ENCODE peak calls at places on chromosomes 12 and 14, in five cellular contexts. O is HCT116, U is GM12878, D is K562, W is HepG2. R is an unnamed sample.

GRCh38 chr12:91910871-91911388 is 234.7 kb downstream of the BTG1 start:
- DNase-seq in O (no peak), U (no peak), D (no peak), W (no peak), R (no peak)

GRCh38 chr12:109760031-109760929 is 46.7 kb downstream of the FAM222A start:
- DNase-seq in O (no peak), U (no peak), D (no peak), W (peak), R (peak)

GRCh38 chr12:48189331-48190125 is 6.1 kb downstream of the CCDC184 start:
- DNase-seq in O (peak), U (peak), D (peak), W (peak), R (peak)

GRCh38 chr14:74501135-74501614 is 7.6 kb downstream of the ISCA2 start:
- DNase-seq in O (no peak), U (no peak), D (peak), W (peak), R (peak)

GRCh38 chr14:94391284-94391914 is 3.0 kb upstream of the SERPINA1 start:
- DNase-seq in O (no peak), U (no peak), D (no peak), W (no peak), R (no peak)

GRCh38 chr14:91202234-91202974 is 42.1 kb downstream of the GPR68 start:
- DNase-seq in O (no peak), U (no peak), D (peak), W (no peak), R (no peak)

GRCh38 chr14:92093320-92093719 is 13.1 kb downstream of the ATXN3 start:
- DNase-seq in O (no peak), U (no peak), D (no peak), W (no peak), R (no peak)

GRCh38 chr14:51897791-51898190 is 37.4 kb downstream of the GNG2 start:
- DNase-seq in O (no peak), U (no peak), D (no peak), W (no peak), R (no peak)

GRCh38 chr14:23660290-23661226 is 24.4 kb downstream of the DHRS2 start:
- DNase-seq in O (no peak), U (no peak), D (no peak), W (no peak), R (no peak)

GRCh38 chr12:61385771-61386170 is 874.4 kb upstream of the USP15 start:
- DNase-seq in O (no peak), U (no peak), D (no peak), W (no peak), R (no peak)

GRCh38 chr14:68544150-68544892 is 248.5 kb downstream of the ZFP36L1 start:
- DNase-seq in O (no peak), U (no peak), D (peak), W (no peak), R (no peak)

GRCh38 chr14:42130809-42131208 is 524.1 kb downstream of the LRFN5 start:
- DNase-seq in O (no peak), U (no peak), D (no peak), W (no peak), R (no peak)

GRCh38 chr14:50944647-50945413 is 547 bp upstream of the PYGL start:
- DNase-seq in O (peak), U (no peak), D (no peak), W (peak), R (no peak)

GRCh38 chr12:104143002-104143401 is 5.0 kb upstream of the NFYB start:
- DNase-seq in O (no peak), U (no peak), D (no peak), W (no peak), R (no peak)

GRCh38 chr12:24808651-24809050 is 140.2 kb downstream of the BCAT1 start:
- DNase-seq in O (no peak), U (no peak), D (no peak), W (no peak), R (no peak)

GRCh38 chr12:70831538-70831937 is 89.0 kb downstream of the PTPRR start:
- DNase-seq in O (peak), U (no peak), D (no peak), W (no peak), R (no peak)

GRCh38 chr12:52496054-52496453 is 3.0 kb upstream of the KRT6A start:
- DNase-seq in O (no peak), U (no peak), D (no peak), W (no peak), R (no peak)

GRCh38 chr12:105378821-105379400 is 48.4 kb downstream of the C12orf75 start:
- DNase-seq in O (no peak), U (no peak), D (no peak), W (peak), R (no peak)

GRCh38 chr12:102879144-102879763 is 37.8 kb downstream of the PAH start:
- DNase-seq in O (peak), U (peak), D (peak), W (no peak), R (peak)

GRCh38 chr12:132419612-132420237 is 70.2 kb upstream of the FBRSL1 start:
- DNase-seq in O (no peak), U (no peak), D (no peak), W (no peak), R (no peak)

GRCh38 chr12:120599672-120600537 is 18.7 kb upstream of the POP5 start:
- DNase-seq in O (no peak), U (no peak), D (no peak), W (no peak), R (no peak)
- TF ChIP-seq CEBPB in O (no peak), U (no peak), D (no peak), W (no peak), R (no peak)

GRCh38 chr12:12236896-12237295 is 29.9 kb downstream of the LRP6 start:
- DNase-seq in O (no peak), U (no peak), D (no peak), W (no peak), R (no peak)

GRCh38 chr12:12239127-12239526 is 27.7 kb downstream of the LRP6 start:
- DNase-seq in O (no peak), U (no peak), D (no peak), W (no peak), R (no peak)

GRCh38 chr12:12244341-12244740 is 22.5 kb downstream of the LRP6 start:
- DNase-seq in O (no peak), U (no peak), D (no peak), W (no peak), R (no peak)

GRCh38 chr12:12238605-12239004 is 28.2 kb downstream of the LRP6 start:
- DNase-seq in O (no peak), U (no peak), D (no peak), W (no peak), R (no peak)

DNA sequence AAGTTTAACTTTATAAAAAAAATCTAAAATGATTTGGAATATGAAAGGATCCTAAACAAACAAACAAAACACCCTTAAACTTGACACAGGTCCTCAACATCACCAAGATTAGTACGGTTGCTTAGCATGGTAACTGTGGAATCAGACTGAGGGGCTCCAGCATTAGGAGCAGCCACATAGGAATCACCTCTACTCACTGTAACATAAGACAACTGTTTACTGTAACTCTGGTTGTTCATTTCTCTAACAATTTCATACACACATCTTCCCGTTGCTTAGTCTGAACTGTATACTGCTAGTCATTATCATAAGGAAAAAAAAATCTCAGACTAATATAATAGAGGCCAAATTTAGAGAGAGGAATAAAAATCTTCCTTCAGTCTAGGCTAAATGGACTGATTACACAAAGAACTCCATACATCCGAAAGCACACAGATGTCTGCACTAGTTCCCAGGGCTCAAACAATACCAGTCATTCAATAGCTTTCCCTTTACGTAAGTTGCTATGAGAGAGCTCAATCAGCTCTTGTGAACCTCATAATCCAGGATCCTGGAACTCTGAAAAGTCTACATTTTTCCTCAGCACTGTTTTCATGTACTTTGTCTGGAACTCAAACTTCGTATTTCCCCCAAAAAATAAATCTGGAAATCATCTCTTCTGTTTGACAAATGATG is 26.0 kb downstream of the LRP6 start:
- DNase-seq in O (no peak), U (no peak), D (no peak), W (peak), R (no peak)
- TF ChIP-seq ATF3 in O (no peak), U (no peak), D (no peak), W (no peak), R (no peak)

GRCh38 chr12:68400231-68400829 is 68.2 kb upstream of the MDM1 start:
- DNase-seq in O (no peak), U (no peak), D (no peak), W (no peak), R (no peak)
- TF ChIP-seq CEBPB in O (no peak), U (no peak), D (no peak), W (no peak), R (no peak)

DNA sequence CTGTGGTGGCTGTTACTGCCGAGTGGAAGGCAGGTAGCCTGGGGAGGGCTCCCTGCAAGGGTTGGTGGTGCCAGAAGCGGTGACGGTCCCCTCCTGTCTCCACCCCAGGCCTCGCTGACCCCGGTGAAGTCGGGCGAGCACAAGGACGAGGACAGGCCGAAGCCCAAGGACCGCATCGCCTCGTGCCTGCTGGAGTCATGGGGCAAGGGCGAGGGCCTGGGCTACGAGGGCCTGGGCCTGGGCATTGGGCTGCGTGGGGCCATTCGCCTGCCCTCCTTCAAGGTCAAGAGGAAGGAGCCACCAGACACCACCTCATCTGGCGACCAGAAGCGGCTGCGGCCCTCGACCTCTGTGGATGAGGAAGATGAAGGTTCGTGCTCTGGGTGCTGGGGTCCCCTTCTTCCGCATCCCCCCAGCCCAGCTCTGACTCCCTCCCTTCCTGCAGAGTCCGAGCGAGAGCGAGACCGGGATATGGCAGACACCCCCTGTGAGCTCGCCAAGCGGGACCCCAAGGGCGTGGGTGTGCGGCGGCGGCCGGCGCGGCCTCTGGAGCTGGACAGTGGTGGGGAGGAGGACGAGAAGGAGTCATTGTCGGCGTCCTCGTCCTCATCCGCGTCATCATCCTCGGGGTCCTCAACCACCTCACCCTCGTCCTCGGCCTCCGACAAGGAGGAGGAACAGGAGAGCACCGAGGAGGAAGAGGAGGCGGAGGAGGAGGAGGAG is 13.3 kb downstream of the SETD1B start:
- DNase-seq in O (no peak), U (no peak), D (no peak), W (no peak), R (no peak)
- TF ChIP-seq ATF3 in O (no peak), U (no peak), D (no peak), W (no peak), R (no peak)

GRCh38 chr12:123121670-123122069 is 29.2 kb downstream of the PITPNM2 start:
- DNase-seq in O (no peak), U (no peak), D (no peak), W (no peak), R (no peak)

GRCh38 chr12:123131291-123131831 is 19.5 kb downstream of the PITPNM2 start:
- DNase-seq in O (no peak), U (no peak), D (no peak), W (no peak), R (no peak)

GRCh38 chr12:123122649-123123048 is 28.2 kb downstream of the PITPNM2 start:
- DNase-seq in O (no peak), U (no peak), D (no peak), W (no peak), R (no peak)

GRCh38 chr12:123129651-123130050 is 21.2 kb downstream of the PITPNM2 start:
- DNase-seq in O (no peak), U (no peak), D (no peak), W (no peak), R (no peak)

DNA sequence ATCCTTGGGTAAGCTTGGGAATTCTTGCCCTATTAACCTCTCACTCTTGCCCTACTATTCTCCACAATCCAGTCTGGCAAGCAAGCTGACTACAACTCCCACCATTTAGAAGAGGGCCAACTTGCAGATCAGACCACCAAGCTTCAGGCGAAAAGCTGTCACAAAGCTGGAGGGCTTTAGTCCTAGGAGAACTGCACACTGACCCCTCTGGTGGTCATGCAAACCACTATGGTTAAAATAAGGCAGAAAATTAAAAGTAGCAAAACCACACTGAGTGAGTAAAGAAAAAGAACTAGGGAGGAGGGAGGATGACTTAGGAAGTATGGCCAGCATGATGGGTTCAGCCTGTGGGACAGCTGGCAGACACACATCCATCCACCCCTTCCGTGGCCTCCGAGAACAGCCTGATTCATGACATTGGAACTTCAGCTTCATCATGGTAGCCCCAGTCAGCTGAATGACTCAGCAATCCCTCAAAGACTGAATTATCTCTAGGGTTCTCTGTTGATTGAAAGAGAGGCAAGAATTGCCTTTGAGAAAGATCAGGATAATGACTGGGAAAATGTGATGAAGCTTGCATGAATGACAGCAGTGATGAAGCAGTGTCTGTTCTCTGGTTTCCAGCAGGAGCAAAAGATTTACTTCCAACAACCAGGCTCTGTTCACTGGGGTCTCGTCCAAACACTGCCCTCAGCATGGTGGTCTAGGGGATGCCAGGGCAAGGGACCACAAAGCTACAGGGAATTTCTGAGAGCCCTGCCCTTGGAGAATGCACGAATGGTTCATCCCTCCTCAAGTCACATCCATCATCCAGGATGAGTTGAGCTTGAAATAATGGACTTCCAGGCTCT is 24.4 kb downstream of the PITPNM2 start:
- DNase-seq in O (peak), U (no peak), D (peak), W (peak), R (peak)
- TF ChIP-seq CEBPB in O (no peak), U (no peak), D (no peak), W (no peak), R (no peak)

GRCh38 chr12:74148849-74149248 is 388.8 kb upstream of the ATXN7L3B start:
- DNase-seq in O (no peak), U (no peak), D (no peak), W (no peak), R (no peak)

GRCh38 chr12:74152370-74152769 is 385.3 kb upstream of the ATXN7L3B start:
- DNase-seq in O (no peak), U (no peak), D (no peak), W (no peak), R (no peak)
- TF ChIP-seq ATF3 in O (no peak), U (no peak), D (no peak), W (no peak), R (no peak)

GRCh38 chr12:1644523-1645438 is 15.8 kb downstream of the WNT5B start:
- DNase-seq in O (no peak), U (no peak), D (no peak), W (no peak), R (no peak)
- TF ChIP-seq CEBPB in O (no peak), U (no peak), D (no peak), W (no peak), R (no peak)

GRCh38 chr14:77457115-77457521 is 283 bp downstream of the VIPAS39 start:
- DNase-seq in O (no peak), U (no peak), D (no peak), W (no peak), R (no peak)
- TF ChIP-seq ATF3 in O (no peak), U (no peak), D (no peak), W (no peak), R (no peak)

GRCh38 chr12:117622741-117623140 is 261.3 kb upstream of the NOS1 start:
- DNase-seq in O (no peak), U (no peak), D (no peak), W (no peak), R (no peak)
- TF ChIP-seq CEBPB in O (no peak), U (no peak), D (no peak), W (no peak), R (no peak)

GRCh38 chr12:47026291-47026690 is 53.1 kb upstream of the PCED1B start:
- DNase-seq in O (no peak), U (no peak), D (no peak), W (no peak), R (no peak)
- TF ChIP-seq ATF3 in O (no peak), U (no peak), D (no peak), W (no peak), R (no peak)